ENCODE peak calls at places on chromosomes 12 and 14, in eight cellular contexts. T is chondrocyte, U is aorta, R is NCI-H1092, O is activated T-cell treated with anti-CD3 and anti-CD28 coated beads for 48 hours, F is H54, E is WTC11, Z is AG08396. W is an unnamed sample.

GRCh38 chr14:86321151-86321550 is 791.2 kb downstream of the FLRT2 start:
- DNase-seq in F (no peak), T (no peak), O (no peak), Z (no peak), E (no peak), U (no peak), R (no peak), W (no peak)

GRCh38 chr14:68968721-68969120 is 10.4 kb downstream of the ACTN1 start:
- DNase-seq in Z (no peak), U (no peak), O (no peak), R (no peak), F (no peak), E (no peak), T (peak; percentile 46), W (no peak)

GRCh38 chr12:8913702-8914032 is 642 bp upstream of the PHC1 start:
- DNase-seq in O (no peak), U (no peak), Z (peak; percentile 12), F (no peak), R (no peak), E (no peak), T (no peak), W (no peak)

GRCh38 chr12:76399040-76399439 is 50.8 kb upstream of the BBS10 start:
- DNase-seq in E (no peak), T (no peak), U (no peak), R (no peak), Z (no peak), O (no peak), F (no peak), W (no peak)

GRCh38 chr14:95199298-95199983 is 42.1 kb upstream of the DICER1 start:
- DNase-seq in T (no peak), E (no peak), Z (no peak), O (no peak), F (no peak), U (no peak), R (no peak), W (no peak)

GRCh38 chr12:42568952-42569916 is 20.3 kb downstream of the PRICKLE1 start:
- DNase-seq in E (no peak), O (no peak), T (no peak), U (no peak), F (no peak), R (no peak), Z (peak; percentile 16), W (peak; percentile 44)

GRCh38 chr12:50325890-50326391 is 42.6 kb upstream of the LIMA1 start:
- DNase-seq in F (no peak), T (no peak), O (no peak), U (no peak), Z (no peak), E (no peak), R (no peak), W (no peak)

GRCh38 chr12:25295361-25295760 is 44.6 kb upstream of the KRAS start:
- DNase-seq in T (no peak), F (no peak), Z (no peak), U (no peak), E (no peak), O (no peak), R (no peak), W (no peak)

GRCh38 chr12:132277374-132277801 is 52.0 kb downstream of the GALNT9 start:
- DNase-seq in Z (no peak), F (no peak), O (no peak), T (peak; percentile 78), R (no peak), U (peak; percentile 17), E (no peak), W (no peak)

GRCh38 chr12:107917912-107918800 is 143.7 kb downstream of the ASCL4 start:
- DNase-seq in Z (no peak), O (no peak), F (peak; percentile 28), R (no peak), T (no peak), U (no peak), E (peak; percentile 50), W (peak; percentile 26)

GRCh38 chr12:58765653-58766554 is 154.4 kb downstream of the LRIG3 start:
- DNase-seq in R (peak; percentile 28), O (no peak), F (no peak), U (no peak), Z (no peak), E (no peak), T (no peak), W (no peak)